ENCODE peak calls at places on chromosome 6, in eight cellular contexts. L, U, I, C, Q, H, P and O are unnamed samples.

GRCh38 chr6:64281167-64281566 is 645.6 kb downstream of the PHF3 start:
- DNase-seq in L (no peak), U (no peak), I (no peak), C (no peak), Q (no peak), H (no peak), P (no peak), O (no peak)

GRCh38 chr6:1135726-1136414 is 176.0 kb upstream of the FOXQ1 start:
- DNase-seq in L (no peak), U (no peak), I (no peak), C (no peak), Q (peak; percentile 51), H (no peak), P (no peak), O (no peak)

GRCh38 chr6:13668291-13668928 is 43.2 kb downstream of the RANBP9 start:
- DNase-seq in L (no peak), U (no peak), I (no peak), C (no peak), Q (no peak), H (no peak), P (no peak), O (no peak)

GRCh38 chr6:7505196-7505699 is 36.2 kb upstream of the DSP start:
- DNase-seq in L (no peak), U (no peak), I (no peak), C (no peak), Q (peak; percentile 47), H (no peak), P (peak; percentile 61), O (peak; percentile 64)

GRCh38 chr6:21005816-21006553 is 471.7 kb downstream of the CDKAL1 start:
- DNase-seq in L (no peak), U (no peak), I (no peak), C (no peak), Q (no peak), H (peak; percentile 38), P (no peak), O (no peak)

GRCh38 chr6:38499697-38500096 is 140.0 kb downstream of the BTBD9 start:
- DNase-seq in L (no peak), U (no peak), I (no peak), C (no peak), Q (no peak), H (no peak), P (no peak), O (no peak)

GRCh38 chr6:64896939-64897338 is 810.1 kb downstream of the EYS start:
- DNase-seq in L (no peak), U (no peak), I (no peak), C (no peak), Q (no peak), H (no peak), P (no peak), O (no peak)

GRCh38 chr6:111087106-111087835 is at the start of gene SLC16A10:
- DNase-seq in L (peak; percentile 74), U (peak; percentile 90), I (peak; percentile 88), C (peak; percentile 75), Q (no peak), H (peak; percentile 78), P (peak; percentile 73), O (no peak)

GRCh38 chr6:65072500-65072899 is 634.5 kb downstream of the EYS start:
- DNase-seq in L (no peak), U (no peak), I (no peak), C (no peak), Q (no peak), H (no peak), P (no peak), O (no peak)

GRCh38 chr6:122530440-122531046 is 58.9 kb upstream of the SERINC1 start:
- DNase-seq in L (no peak), U (peak; percentile 20), I (peak; percentile 50), C (peak; percentile 31), Q (peak; percentile 27), H (peak; percentile 68), P (peak; percentile 39), O (peak; percentile 39)

GRCh38 chr6:149190228-149190831 is 127.2 kb upstream of the TAB2 start:
- DNase-seq in L (no peak), U (no peak), I (peak; percentile 8), C (no peak), Q (no peak), H (peak; percentile 77), P (peak; percentile 82), O (no peak)

GRCh38 chr6:14476793-14477531 is 359.4 kb downstream of the CD83 start:
- DNase-seq in L (no peak), U (no peak), I (no peak), C (peak; percentile 85), Q (peak; percentile 84), H (no peak), P (peak; percentile 54), O (peak; percentile 76)

GRCh38 chr6:139029470-139030210 is 1.1 kb downstream of the ABRACL start:
- DNase-seq in L (peak; percentile 69), U (no peak), I (no peak), C (peak; percentile 40), Q (no peak), H (peak; percentile 38), P (peak; percentile 83), O (no peak)

GRCh38 chr6:35048031-35048613 is 93.0 kb downstream of the TCP11 start:
- DNase-seq in L (no peak), U (no peak), I (no peak), C (peak; percentile 48), Q (no peak), H (no peak), P (peak; percentile 33), O (no peak)

GRCh38 chr6:107618672-107619071 is 128.8 kb downstream of the SOBP start:
- DNase-seq in L (no peak), U (no peak), I (peak; percentile 32), C (no peak), Q (no peak), H (peak; percentile 57), P (peak; percentile 19), O (no peak)

GRCh38 chr6:37696220-37696840 is 1.4 kb downstream of the MDGA1 start:
- DNase-seq in L (peak; percentile 31), U (no peak), I (peak; percentile 4), C (peak; percentile 38), Q (no peak), H (peak; percentile 60), P (peak; percentile 24), O (no peak)

GRCh38 chr6:38182426-38182825 is 362.9 kb downstream of the ZFAND3 start:
- DNase-seq in L (no peak), U (no peak), I (no peak), C (no peak), Q (no peak), H (no peak), P (no peak), O (no peak)

GRCh38 chr6:121504227-121504626 is 68.8 kb downstream of the GJA1 start:
- DNase-seq in L (no peak), U (no peak), I (no peak), C (no peak), Q (peak; percentile 57), H (no peak), P (no peak), O (peak; percentile 76)

GRCh38 chr6:44275749-44276648 is 5.7 kb downstream of the TMEM151B start:
- DNase-seq in L (no peak), U (no peak), I (no peak), C (no peak), Q (no peak), H (peak; percentile 63), P (peak; percentile 40), O (no peak)

GRCh38 chr6:168111911-168112310 is 32.9 kb upstream of the FRMD1 start:
- DNase-seq in L (no peak), U (no peak), I (no peak), C (no peak), Q (no peak), H (no peak), P (no peak), O (no peak)

GRCh38 chr6:137092018-137092417 is 47.3 kb upstream of the IL20RA start:
- DNase-seq in L (no peak), U (no peak), I (no peak), C (no peak), Q (no peak), H (no peak), P (no peak), O (no peak)

GRCh38 chr6:223763-224162 is 68.5 kb upstream of the DUSP22 start:
- DNase-seq in L (no peak), U (no peak), I (no peak), C (no peak), Q (no peak), H (no peak), P (no peak), O (no peak)

GRCh38 chr6:166940643-166941068 is 15.7 kb downstream of the RNASET2 start:
- DNase-seq in L (no peak), U (no peak), I (no peak), C (no peak), Q (no peak), H (no peak), P (no peak), O (no peak)

GRCh38 chr6:36350681-36351091 is 14.0 kb upstream of the BNIP5 start:
- DNase-seq in L (no peak), U (no peak), I (no peak), C (peak; percentile 79), Q (no peak), H (no peak), P (no peak), O (peak; percentile 89)